ENCODE peak calls at places on chromosomes 5 and 9, in five cellular contexts. M, Z, K, Y and E are unnamed samples.

GRCh38 chr5:53110156-53110555 is 599 bp upstream of the MOCS2 start:
- DNase-seq in K (no peak), M (no peak), Z (no peak), Y (no peak), E (no peak)

GRCh38 chr9:83987402-83987791 is 6.8 kb downstream of the RMI1 start:
- DNase-seq in M (no peak), K (no peak), Z (no peak), Y (no peak), E (no peak)

GRCh38 chr9:126522957-126523356 is 90.8 kb upstream of the LMX1B start:
- DNase-seq in K (no peak), M (no peak), Z (no peak), Y (no peak), E (no peak)

GRCh38 chr5:140554454-140554853 is 2.8 kb downstream of the SRA1 start:
- DNase-seq in Y (no peak), Z (peak), M (no peak), K (no peak), E (no peak)

GRCh38 chr9:122383992-122384461 is 13.2 kb downstream of the PTGS1 start:
- DNase-seq in K (no peak), Z (peak), Y (no peak), M (no peak), E (no peak)

GRCh38 chr9:98255064-98255577 is 328 bp downstream of the TBC1D2 start:
- DNase-seq in K (no peak), Z (peak), M (peak), Y (peak), E (no peak)

GRCh38 chr5:138803935-138804334 is 50.7 kb downstream of the CTNNA1 start:
- DNase-seq in M (no peak), Y (no peak), Z (no peak), K (no peak), E (no peak)

GRCh38 chr5:140101179-140101578 is 12.7 kb upstream of the PURA start:
- DNase-seq in Y (no peak), K (no peak), Z (no peak), M (no peak), E (no peak)

GRCh38 chr9:129351058-129351641 is 173.1 kb upstream of the IER5L start:
- DNase-seq in Y (no peak), M (no peak), Z (no peak), K (no peak), E (no peak)

GRCh38 chr5:123460296-123460729 is 37.1 kb upstream of the CEP120 start:
- DNase-seq in Z (peak), K (no peak), Y (no peak), M (no peak), E (no peak)

GRCh38 chr9:16475996-16476395 is 394.5 kb downstream of the BNC2 start:
- DNase-seq in M (no peak), Z (no peak), K (no peak), Y (no peak), E (no peak)